ENCODE peak calls at places on chromosomes 7 and 10, in five cellular contexts. K is spleen, U is endothelial cell of umbilical vein, P is tibial nerve, M is IMR-90. B is an unnamed sample. For H3K4me1, the result is how much of the 10 kb centered on the place peaks cover.

GRCh38 chr10:23331567-23332290 is 12.9 kb downstream of the C10orf67 start:
- DNase-seq in K (no peak), P (no peak), U (peak), M (peak), B (no peak)

GRCh38 chr10:12622016-12622415 is 272.7 kb downstream of the CAMK1D start:
- DNase-seq in M (no peak), U (no peak), P (no peak), K (no peak), B (no peak)

GRCh38 chr10:126904493-126904806 is 778 bp upstream of the DOCK1 start:
- DNase-seq in P (no peak), K (no peak), U (no peak), M (no peak), B (no peak)

GRCh38 chr7:38107486-38107893 is 70.6 kb upstream of the STARD3NL start:
- DNase-seq in K (peak), U (peak), M (peak), P (peak), B (peak)

GRCh38 chr7:139297795-139298194 is 43.3 kb upstream of the FMC1 start:
- DNase-seq in M (peak), K (no peak), U (peak), P (no peak), B (no peak)

GRCh38 chr10:77016278-77016815 is 621.3 kb downstream of the KCNMA1 start:
- DNase-seq in M (no peak), K (no peak), U (no peak), P (no peak), B (no peak)

GRCh38 chr10:91528768-91529167 is 104.1 kb downstream of the PPP1R3C start:
- DNase-seq in K (no peak), M (no peak), U (no peak), P (no peak), B (no peak)

GRCh38 chr10:124624456-124624855 is 119.7 kb downstream of the FAM53B start:
- DNase-seq in U (no peak), P (no peak), M (no peak), K (no peak), B (no peak)

GRCh38 chr10:23417254-23417653 is 21.6 kb upstream of the OTUD1 start:
- DNase-seq in K (no peak), U (no peak), P (no peak), M (no peak), B (no peak)

GRCh38 chr7:6709808-6710207 is 3.1 kb upstream of the ZNF12 start:
- DNase-seq in M (no peak), U (no peak), P (no peak), K (no peak), B (peak)

GRCh38 chr7:8114175-8114574 is 145.6 kb downstream of the GLCCI1 start:
- DNase-seq in K (no peak), U (no peak), P (no peak), M (no peak), B (no peak)

GRCh38 chr10:14601872-14602725 is 172.6 kb downstream of the FAM107B start:
- DNase-seq in U (peak), M (peak), K (peak), P (no peak), B (peak)

GRCh38 chr7:69399038-69399800 is 199.1 kb upstream of the AUTS2 start:
- DNase-seq in K (peak), M (no peak), U (no peak), P (no peak), B (no peak)

GRCh38 chr10:43093423-43094090 is 16.7 kb downstream of the RET start:
- DNase-seq in K (no peak), U (no peak), P (no peak), M (peak), B (peak)

GRCh38 chr7:99953649-99954048 is 22.2 kb downstream of the AZGP1 start:
- DNase-seq in P (peak), U (no peak), K (no peak), M (peak), B (no peak)

GRCh38 chr10:69863580-69863979 is 61.9 kb downstream of the COL13A1 start:
- DNase-seq in U (peak), P (no peak), K (no peak), M (peak), B (no peak)

DNA sequence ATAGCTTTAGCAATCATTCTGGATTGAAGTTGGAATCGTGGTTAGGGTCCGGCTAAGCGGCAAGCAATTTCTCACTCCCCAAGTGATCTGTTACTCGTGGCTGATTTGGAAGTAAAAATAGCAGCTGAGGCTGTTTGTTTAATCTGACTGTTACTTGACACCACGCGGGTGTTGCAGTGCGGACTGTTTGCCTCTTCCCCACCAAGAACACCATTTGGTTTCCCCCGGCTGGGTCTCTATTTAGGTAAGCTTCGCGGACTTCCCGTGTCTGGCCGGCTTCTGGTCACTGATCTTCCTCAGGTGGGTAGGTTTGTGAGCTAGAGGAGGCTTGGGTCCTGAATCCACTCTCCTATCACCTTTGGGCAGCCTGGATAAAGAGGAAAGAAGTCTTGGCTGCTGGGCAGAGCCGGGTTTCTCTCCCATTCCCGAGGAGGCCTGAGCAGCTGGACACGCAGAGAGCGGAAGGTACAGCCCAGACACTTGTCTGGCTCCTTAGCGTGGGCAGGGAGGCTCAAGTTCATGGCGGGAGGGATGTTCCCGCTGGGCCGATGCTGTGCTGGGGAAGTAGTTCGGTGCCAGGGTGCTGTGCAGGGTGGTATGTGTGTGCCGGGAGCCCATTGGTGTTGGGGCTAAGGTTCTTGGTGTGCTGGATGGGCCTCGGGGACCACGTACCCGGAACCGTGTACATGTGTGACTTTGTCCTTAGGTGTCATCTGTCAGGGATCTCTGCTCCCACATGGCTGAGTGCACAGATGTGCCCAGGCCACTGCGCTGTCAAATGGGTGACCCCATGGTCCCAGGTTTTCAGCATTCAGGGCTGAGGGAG is at the start of gene C10orf71:
- DNase-seq in P (no peak), M (peak), K (no peak), U (no peak), B (no peak)
- TF ChIP-seq POLR2A in P (no peak), M (no peak), K (no peak), U (no peak), B (no peak)

DNA sequence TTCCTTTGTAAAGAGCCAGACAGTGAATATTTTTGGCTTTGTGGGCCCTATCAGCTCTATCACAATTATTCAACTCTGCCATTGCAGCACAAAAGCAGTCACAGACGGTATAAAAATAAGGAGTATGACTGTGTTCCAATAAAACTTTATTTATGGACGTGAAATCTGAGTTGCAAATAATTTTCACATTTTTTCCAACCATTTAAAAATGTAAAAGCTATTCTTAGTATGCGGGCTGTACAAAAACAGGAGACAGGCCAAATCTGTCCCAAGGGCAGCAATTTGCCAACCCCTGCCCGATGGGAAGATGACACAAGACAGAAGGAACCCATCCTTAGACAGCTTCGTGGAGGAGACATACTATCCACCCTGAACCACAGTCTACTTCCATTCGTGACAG is 23.3 kb downstream of the JAZF1 start:
- DNase-seq in K (no peak), P (no peak), M (no peak), U (no peak), B (no peak)
- H3K4me1 ChIP-seq in K (half or more), P (under half), M (under half), U (under half), B (under half)

GRCh38 chr7:2306688-2307087 is 7.6 kb downstream of the SNX8 start:
- DNase-seq in U (no peak), K (no peak), P (no peak), M (no peak), B (no peak)
- H3K4me3 ChIP-seq in U (no peak), K (no peak), P (no peak), M (no peak), B (no peak)

GRCh38 chr7:76303057-76303828 is 770 bp downstream of the HSPB1 start:
- DNase-seq in U (peak), P (peak), K (peak), M (peak), B (peak)
- TF ChIP-seq POLR2A in U (no peak), P (peak), K (no peak), M (no peak), B (peak)

GRCh38 chr10:50431118-50431517 is 179.8 kb upstream of the ASAH2 start:
- DNase-seq in U (peak), P (no peak), M (peak), K (no peak), B (no peak)
- H3K4me1 ChIP-seq in U (under half), P (under half), M (under half), K (under half), B (under half)

GRCh38 chr7:42886866-42887509 is 24.9 kb downstream of the C7orf25 start:
- DNase-seq in U (no peak), M (no peak), P (no peak), K (no peak), B (no peak)

GRCh38 chr7:42878303-42878702 is 33.6 kb downstream of the C7orf25 start:
- DNase-seq in P (no peak), M (no peak), K (no peak), U (no peak), B (no peak)

GRCh38 chr7:42880392-42880791 is 31.5 kb downstream of the C7orf25 start:
- DNase-seq in K (no peak), P (no peak), M (no peak), U (no peak), B (no peak)

GRCh38 chr7:42886129-42886528 is 25.7 kb downstream of the C7orf25 start:
- DNase-seq in K (no peak), P (no peak), U (no peak), M (no peak), B (no peak)

DNA sequence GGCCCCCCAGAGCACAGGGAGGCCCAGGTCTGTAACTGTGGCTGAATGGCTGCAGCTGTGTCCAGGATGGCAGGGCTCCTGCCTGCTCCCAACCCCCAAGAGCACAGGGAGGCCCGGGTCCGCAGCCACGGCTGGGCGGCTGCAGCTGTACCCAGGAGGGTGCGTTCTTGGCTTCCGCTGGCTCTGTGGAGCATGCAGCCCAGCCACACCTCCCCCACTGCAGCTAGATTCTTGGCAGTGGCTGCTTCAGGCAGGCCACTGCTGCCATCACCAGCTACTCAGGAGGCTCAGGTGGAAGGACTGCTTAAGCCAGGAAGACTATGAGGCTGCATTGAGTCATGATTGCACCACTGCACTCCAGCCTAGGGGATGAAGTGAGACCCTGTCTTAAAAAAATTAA is 27.9 kb downstream of the C7orf25 start:
- DNase-seq in M (peak), U (no peak), K (peak), P (no peak), B (peak)
- H3K4me3 ChIP-seq in M (no peak), U (no peak), K (no peak), P (no peak), B (no peak)

GRCh38 chr7:134646425-134647305 is at the start of gene BPGM:
- DNase-seq in K (peak), M (peak), P (peak), U (peak), B (peak)
- TF ChIP-seq POLR2A in K (peak), M (peak), P (peak), U (peak), B (peak)

GRCh38 chr7:199465-200249 is 7.3 kb downstream of the FAM20C start:
- DNase-seq in U (no peak), M (no peak), K (no peak), P (no peak), B (no peak)

GRCh38 chr7:200290-200689 is 7.9 kb downstream of the FAM20C start:
- DNase-seq in P (no peak), K (no peak), U (no peak), M (no peak), B (no peak)

GRCh38 chr7:197413-198335 is 5.3 kb downstream of the FAM20C start:
- DNase-seq in M (no peak), U (no peak), P (no peak), K (no peak), B (no peak)

GRCh38 chr7:204326-204725 is 12.0 kb downstream of the FAM20C start:
- DNase-seq in U (no peak), P (no peak), M (no peak), K (no peak), B (no peak)

DNA sequence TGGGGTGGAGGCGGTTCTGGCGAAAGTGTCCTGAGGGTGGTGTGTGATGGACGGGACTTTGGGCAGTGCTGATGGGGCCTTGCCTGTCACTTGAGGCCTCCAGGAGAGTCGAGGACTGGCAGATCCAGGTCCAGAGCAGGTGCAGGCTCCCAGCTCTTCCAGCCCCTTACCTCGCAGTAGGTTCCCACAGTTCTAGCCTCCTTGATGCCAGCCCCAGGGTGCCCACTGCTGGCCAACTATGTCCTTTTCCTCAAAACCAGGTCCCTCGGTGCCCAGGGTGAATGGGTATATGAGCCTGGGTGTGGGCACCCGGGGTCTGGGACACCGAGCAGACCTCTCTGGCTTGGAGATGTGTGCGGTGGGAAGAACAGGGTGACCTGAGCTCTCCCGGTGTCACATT is 8.3 kb downstream of the FAM20C start:
- DNase-seq in U (no peak), K (no peak), M (no peak), P (no peak), B (no peak)
- H3K4me1 ChIP-seq in U (under half), K (under half), M (under half), P (under half), B (under half)